ENCODE peak calls at places on chromosomes 7 and 10, in six cellular contexts. One of them, this sample, is unnamed.
A peak's percentile ranks its signal among the peaks of the same experiment; 100 is the strongest.

GRCh38 chr7:81267508-81267907 is 348.7 kb upstream of the SEMA3C start:
- DNase-seq in coronary artery: no peak
- DNase-seq in left ventricle myocardium inferior: no peak
- DNase-seq in lower lobe of right lung: no peak
- DNase-seq in AG04450: peak; percentile 38
- DNase-seq in DND-41: no peak
- DNase-seq in this sample: no peak

GRCh38 chr7:139915864-139916716 is 87.0 kb downstream of the TBXAS1 start:
- DNase-seq in DND-41: peak; percentile 72
- DNase-seq in AG04450: peak; percentile 94
- DNase-seq in left ventricle myocardium inferior: no peak
- DNase-seq in lower lobe of right lung: no peak
- DNase-seq in coronary artery: no peak
- DNase-seq in this sample: peak; percentile 75

GRCh38 chr10:124375691-124376090 is 43.0 kb downstream of the OAT start:
- DNase-seq in left ventricle myocardium inferior: no peak
- DNase-seq in DND-41: no peak
- DNase-seq in AG04450: no peak
- DNase-seq in lower lobe of right lung: no peak
- DNase-seq in coronary artery: no peak
- DNase-seq in this sample: no peak

GRCh38 chr10:130432271-130432670 is 296.1 kb downstream of the GLRX3 start:
- DNase-seq in lower lobe of right lung: no peak
- DNase-seq in coronary artery: peak; percentile 26
- DNase-seq in left ventricle myocardium inferior: no peak
- DNase-seq in AG04450: no peak
- DNase-seq in DND-41: no peak
- DNase-seq in this sample: no peak

GRCh38 chr7:15687645-15688025 is 1.2 kb upstream of the MEOX2 start:
- DNase-seq in lower lobe of right lung: no peak
- DNase-seq in DND-41: no peak
- DNase-seq in coronary artery: no peak
- DNase-seq in left ventricle myocardium inferior: peak; percentile 31
- DNase-seq in AG04450: no peak
- DNase-seq in this sample: no peak

GRCh38 chr7:152966189-152966588 is 206.6 kb downstream of the ACTR3B start:
- DNase-seq in coronary artery: no peak
- DNase-seq in AG04450: no peak
- DNase-seq in lower lobe of right lung: no peak
- DNase-seq in left ventricle myocardium inferior: no peak
- DNase-seq in DND-41: no peak
- DNase-seq in this sample: no peak

GRCh38 chr10:14659626-14660196 is 115.0 kb downstream of the FAM107B start:
- DNase-seq in lower lobe of right lung: peak; percentile 76
- DNase-seq in DND-41: no peak
- DNase-seq in AG04450: no peak
- DNase-seq in left ventricle myocardium inferior: no peak
- DNase-seq in coronary artery: no peak
- DNase-seq in this sample: no peak

GRCh38 chr7:44769381-44770209 is 20.9 kb downstream of the ZMIZ2 start:
- DNase-seq in left ventricle myocardium inferior: no peak
- DNase-seq in DND-41: no peak
- DNase-seq in coronary artery: no peak
- DNase-seq in AG04450: no peak
- DNase-seq in lower lobe of right lung: no peak
- DNase-seq in this sample: no peak

GRCh38 chr7:129644634-129645230 is 33.2 kb downstream of the NRF1 start:
- DNase-seq in AG04450: peak; percentile 20
- DNase-seq in coronary artery: no peak
- DNase-seq in lower lobe of right lung: no peak
- DNase-seq in left ventricle myocardium inferior: no peak
- DNase-seq in DND-41: no peak
- DNase-seq in this sample: peak; percentile 28

GRCh38 chr7:100612730-100613446 is 548 bp downstream of the MOSPD3 start:
- DNase-seq in lower lobe of right lung: no peak
- DNase-seq in AG04450: no peak
- DNase-seq in DND-41: peak; percentile 32
- DNase-seq in coronary artery: no peak
- DNase-seq in left ventricle myocardium inferior: no peak
- DNase-seq in this sample: no peak

GRCh38 chr7:15399446-15399845 is 162.4 kb downstream of the AGMO start:
- DNase-seq in AG04450: no peak
- DNase-seq in lower lobe of right lung: no peak
- DNase-seq in left ventricle myocardium inferior: no peak
- DNase-seq in DND-41: no peak
- DNase-seq in coronary artery: no peak
- DNase-seq in this sample: no peak

GRCh38 chr7:110257673-110258072 is 833.3 kb upstream of the LRRN3 start:
- DNase-seq in lower lobe of right lung: no peak
- DNase-seq in AG04450: no peak
- DNase-seq in DND-41: no peak
- DNase-seq in left ventricle myocardium inferior: no peak
- DNase-seq in coronary artery: no peak
- DNase-seq in this sample: no peak

GRCh38 chr7:102872460-102872859 is 40.3 kb upstream of the LRRC17 start:
- DNase-seq in coronary artery: no peak
- DNase-seq in AG04450: peak; percentile 74
- DNase-seq in lower lobe of right lung: no peak
- DNase-seq in left ventricle myocardium inferior: no peak
- DNase-seq in DND-41: no peak
- DNase-seq in this sample: no peak

GRCh38 chr10:78852856-78853255 is 215.9 kb upstream of the ZMIZ1 start:
- DNase-seq in lower lobe of right lung: no peak
- DNase-seq in AG04450: no peak
- DNase-seq in coronary artery: peak; percentile 67
- DNase-seq in left ventricle myocardium inferior: no peak
- DNase-seq in DND-41: peak; percentile 20
- DNase-seq in this sample: peak; percentile 14

DNA sequence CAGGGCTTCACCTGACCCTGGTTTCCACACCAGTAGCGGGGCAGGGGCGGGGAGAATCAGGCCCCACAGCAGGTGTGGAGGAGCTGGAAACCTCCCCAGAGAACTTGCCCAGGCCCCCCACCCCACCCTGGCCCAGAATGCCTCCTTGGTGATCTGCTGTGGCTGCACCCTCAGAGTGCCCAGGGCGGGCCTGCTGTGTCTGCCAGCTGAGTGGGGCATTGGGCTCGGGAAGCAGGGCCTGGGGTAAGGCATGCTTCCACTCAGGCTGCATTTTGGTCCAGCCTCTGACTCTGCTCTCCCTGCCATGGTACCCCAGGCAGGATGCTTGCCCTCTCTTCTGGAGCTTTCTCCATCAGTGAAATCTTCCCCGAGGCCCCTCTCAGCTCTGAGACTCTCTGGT is 1.1 kb upstream of the CRHR2 start:
- DNase-seq in DND-41: no peak
- DNase-seq in left ventricle myocardium inferior: no peak
- DNase-seq in lower lobe of right lung: no peak
- DNase-seq in AG04450: no peak
- DNase-seq in coronary artery: no peak
- DNase-seq in this sample: no peak
- H3K4me3 ChIP-seq in DND-41: no peak overlapping the region
- H3K4me3 ChIP-seq in left ventricle myocardium inferior: peak overlapping the region; percentile 67
- H3K4me3 ChIP-seq in lower lobe of right lung: no peak overlapping the region
- H3K4me3 ChIP-seq in AG04450: no peak overlapping the region
- H3K4me3 ChIP-seq in coronary artery: no peak overlapping the region
- H3K4me3 ChIP-seq in this sample: no peak overlapping the region

DNA sequence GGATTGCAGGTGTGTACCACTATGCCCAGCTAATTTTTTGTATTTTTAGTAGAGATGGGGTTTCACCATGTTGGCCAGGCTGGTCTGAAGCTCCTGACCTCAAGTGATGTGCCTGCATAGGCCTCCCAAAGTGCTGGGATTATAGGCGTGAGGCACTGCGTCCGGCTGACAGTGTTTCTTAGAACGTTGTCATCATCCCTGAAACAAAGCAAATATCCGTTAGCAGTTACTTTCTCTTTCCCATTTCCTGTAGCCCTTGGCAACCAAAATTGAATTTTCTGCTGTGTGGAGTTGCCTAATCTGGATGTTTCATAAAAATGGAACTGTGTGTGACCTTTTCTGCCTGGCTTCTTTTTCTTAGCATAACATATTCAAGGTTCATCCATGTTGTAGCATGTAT is 22.4 kb downstream of the ZNF33A start:
- DNase-seq in AG04450: no peak
- DNase-seq in DND-41: no peak
- DNase-seq in coronary artery: no peak
- DNase-seq in left ventricle myocardium inferior: no peak
- DNase-seq in lower lobe of right lung: no peak
- DNase-seq in this sample: no peak
- H3K4me3 ChIP-seq in AG04450: no peak overlapping the region
- H3K4me3 ChIP-seq in DND-41: no peak overlapping the region
- H3K4me3 ChIP-seq in coronary artery: no peak overlapping the region
- H3K4me3 ChIP-seq in left ventricle myocardium inferior: no peak overlapping the region
- H3K4me3 ChIP-seq in lower lobe of right lung: no peak overlapping the region
- H3K4me3 ChIP-seq in this sample: no peak overlapping the region

DNA sequence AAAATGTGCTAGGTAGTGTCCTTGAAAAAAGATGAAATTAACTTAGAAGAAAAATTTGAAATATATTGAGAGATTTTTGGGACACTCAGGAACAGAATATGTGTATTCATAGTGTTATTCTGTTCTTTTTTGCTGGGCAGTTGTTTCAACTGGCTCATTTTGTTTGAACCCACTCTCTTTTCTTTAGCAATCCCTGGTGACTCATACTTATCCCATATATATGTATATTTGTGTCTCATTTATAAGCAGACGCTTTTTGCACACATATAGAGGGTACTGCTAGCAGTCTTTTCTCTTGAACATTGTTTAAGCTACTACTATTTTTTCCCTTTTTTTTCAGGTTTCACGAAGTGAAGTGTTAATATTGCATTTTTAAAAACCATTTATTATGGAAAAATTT is 1.9 kb downstream of the EXOC6 start:
- DNase-seq in lower lobe of right lung: no peak
- DNase-seq in AG04450: no peak
- DNase-seq in DND-41: no peak
- DNase-seq in left ventricle myocardium inferior: no peak
- DNase-seq in coronary artery: no peak
- DNase-seq in this sample: no peak
- H3K4me3 ChIP-seq in lower lobe of right lung: no peak overlapping the region
- H3K4me3 ChIP-seq in AG04450: no peak overlapping the region
- H3K4me3 ChIP-seq in DND-41: no peak overlapping the region
- H3K4me3 ChIP-seq in left ventricle myocardium inferior: no peak overlapping the region
- H3K4me3 ChIP-seq in coronary artery: no peak overlapping the region
- H3K4me3 ChIP-seq in this sample: no peak overlapping the region

GRCh38 chr10:36496728-36497127 is 628.7 kb upstream of the ANKRD30A start:
- DNase-seq in lower lobe of right lung: no peak
- DNase-seq in AG04450: no peak
- DNase-seq in coronary artery: no peak
- DNase-seq in DND-41: no peak
- DNase-seq in left ventricle myocardium inferior: no peak
- DNase-seq in this sample: no peak

GRCh38 chr10:36492590-36493510 is 632.5 kb upstream of the ANKRD30A start:
- DNase-seq in coronary artery: no peak
- DNase-seq in DND-41: no peak
- DNase-seq in AG04450: no peak
- DNase-seq in lower lobe of right lung: no peak
- DNase-seq in left ventricle myocardium inferior: no peak
- DNase-seq in this sample: no peak

GRCh38 chr10:36489928-36490279 is 635.5 kb upstream of the ANKRD30A start:
- DNase-seq in left ventricle myocardium inferior: no peak
- DNase-seq in coronary artery: no peak
- DNase-seq in AG04450: peak; percentile 44
- DNase-seq in lower lobe of right lung: no peak
- DNase-seq in DND-41: no peak
- DNase-seq in this sample: no peak

GRCh38 chr10:36494386-36494785 is 631.0 kb upstream of the ANKRD30A start:
- DNase-seq in AG04450: no peak
- DNase-seq in left ventricle myocardium inferior: no peak
- DNase-seq in lower lobe of right lung: no peak
- DNase-seq in DND-41: no peak
- DNase-seq in coronary artery: no peak
- DNase-seq in this sample: no peak

GRCh38 chr10:36493511-36493880 is 631.9 kb upstream of the ANKRD30A start:
- DNase-seq in AG04450: no peak
- DNase-seq in lower lobe of right lung: no peak
- DNase-seq in DND-41: no peak
- DNase-seq in coronary artery: no peak
- DNase-seq in left ventricle myocardium inferior: no peak
- DNase-seq in this sample: no peak
- H3K4me3 ChIP-seq in AG04450: no peak overlapping the region
- H3K4me3 ChIP-seq in lower lobe of right lung: no peak overlapping the region
- H3K4me3 ChIP-seq in DND-41: no peak overlapping the region
- H3K4me3 ChIP-seq in coronary artery: no peak overlapping the region
- H3K4me3 ChIP-seq in left ventricle myocardium inferior: no peak overlapping the region
- H3K4me3 ChIP-seq in this sample: no peak overlapping the region

DNA sequence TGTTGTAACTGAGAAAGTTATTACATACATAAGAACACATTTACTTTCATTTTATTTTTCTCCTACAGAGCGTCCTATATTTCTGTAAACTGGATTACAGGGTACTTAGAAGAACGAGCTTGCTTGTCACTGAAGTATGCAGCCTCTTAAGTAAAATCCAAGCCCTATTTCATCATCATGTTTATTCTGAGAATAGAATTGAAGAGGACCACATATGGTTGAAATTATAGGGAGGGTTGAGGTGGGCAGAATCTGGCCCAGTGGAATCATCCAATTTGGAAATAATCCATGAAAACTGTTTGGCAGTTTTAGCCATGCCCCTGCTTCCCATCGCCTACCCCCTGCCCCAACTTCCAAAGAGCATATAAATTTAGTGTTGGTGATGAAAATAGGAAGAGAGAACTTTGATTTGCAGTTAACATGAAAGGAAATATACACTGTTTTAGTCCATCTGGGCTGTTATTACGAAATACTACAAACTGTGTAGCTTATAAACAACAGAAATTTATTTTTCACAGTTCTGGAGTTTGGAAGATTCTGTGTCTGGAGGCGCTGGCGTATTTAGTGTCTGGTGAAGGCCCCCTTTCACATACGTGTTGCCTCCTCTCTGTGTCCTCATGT is 150.4 kb downstream of the PRKG1 start:
- DNase-seq in DND-41: no peak
- DNase-seq in coronary artery: no peak
- DNase-seq in AG04450: peak; percentile 60
- DNase-seq in lower lobe of right lung: no peak
- DNase-seq in left ventricle myocardium inferior: no peak
- DNase-seq in this sample: no peak
- H3K4me3 ChIP-seq in DND-41: no peak overlapping the region
- H3K4me3 ChIP-seq in coronary artery: peak overlapping the region; percentile 37
- H3K4me3 ChIP-seq in AG04450: no peak overlapping the region
- H3K4me3 ChIP-seq in lower lobe of right lung: no peak overlapping the region
- H3K4me3 ChIP-seq in left ventricle myocardium inferior: no peak overlapping the region
- H3K4me3 ChIP-seq in this sample: no peak overlapping the region

DNA sequence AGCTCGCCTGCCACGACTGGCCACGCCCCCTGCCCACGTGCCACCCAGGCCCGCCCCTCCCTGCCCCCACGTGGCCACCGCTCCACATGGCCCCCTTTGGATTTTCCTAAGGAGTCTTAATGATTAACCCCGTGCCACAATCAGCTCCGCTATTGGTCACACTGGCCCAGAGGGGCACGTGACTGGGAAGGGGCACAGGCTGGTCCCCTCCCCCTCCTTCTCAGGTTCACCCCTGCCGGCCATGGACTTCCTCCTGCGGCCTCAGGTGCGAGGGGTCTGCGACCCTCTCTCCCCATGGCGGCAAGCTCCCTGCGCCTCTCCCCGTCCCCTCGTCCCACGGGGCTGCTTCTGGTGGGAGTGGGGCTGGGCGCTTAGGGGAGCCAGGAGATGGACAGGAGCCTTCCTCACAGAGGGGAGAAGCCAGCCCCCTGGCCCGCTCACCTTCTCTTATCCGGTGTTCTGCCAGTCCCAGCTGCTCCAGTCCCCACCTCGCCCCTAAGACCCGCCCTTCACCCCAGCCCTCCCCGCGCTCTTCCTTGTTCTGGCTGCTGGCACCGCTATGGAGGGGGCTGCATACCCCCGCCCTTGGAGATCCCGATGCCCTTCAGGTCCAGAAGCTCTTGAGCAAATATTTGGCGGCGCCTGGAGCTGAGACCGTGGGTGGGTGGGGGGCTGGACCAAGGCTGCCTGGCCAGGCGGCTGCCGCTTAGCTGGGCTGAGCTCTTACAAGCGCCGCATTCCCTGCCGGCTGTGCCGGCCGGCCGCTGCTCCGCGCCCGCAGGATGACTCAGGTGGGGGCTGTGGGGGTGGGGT is 3.2 kb downstream of the SLC4A2 start:
- DNase-seq in AG04450: no peak
- DNase-seq in DND-41: no peak
- DNase-seq in lower lobe of right lung: peak; percentile 80
- DNase-seq in coronary artery: no peak
- DNase-seq in left ventricle myocardium inferior: no peak
- DNase-seq in this sample: no peak
- H3K4me3 ChIP-seq in AG04450: peak overlapping the region; percentile 27
- H3K4me3 ChIP-seq in DND-41: no peak overlapping the region
- H3K4me3 ChIP-seq in lower lobe of right lung: peak overlapping the region; percentile 72
- H3K4me3 ChIP-seq in coronary artery: peak overlapping the region; percentile 55
- H3K4me3 ChIP-seq in left ventricle myocardium inferior: peak overlapping the region; percentile 93
- H3K4me3 ChIP-seq in this sample: no peak overlapping the region